ENCODE peak calls at places on chromosomes 7 and 10, in nine cellular contexts. One of them, this sample, is unnamed.

GRCh38 chr7:99365318-99366141 is 9.0 kb upstream of the ARPC1B start:
- DNase-seq in lower lobe of right lung: peak; percentile 77
- DNase-seq in esophagus muscularis mucosa: no peak
- DNase-seq in astrocyte: no peak
- DNase-seq in upper lobe of right lung: peak; percentile 81
- DNase-seq in breast epithelium: no peak
- DNase-seq in cardiac muscle cell: peak; percentile 20
- DNase-seq in A549: peak; percentile 74
- DNase-seq in RWPE1: peak; percentile 63
- DNase-seq in this sample: no peak

GRCh38 chr10:124308811-124309210 is 109.9 kb downstream of the OAT start:
- DNase-seq in breast epithelium: no peak
- DNase-seq in esophagus muscularis mucosa: no peak
- DNase-seq in upper lobe of right lung: peak; percentile 40
- DNase-seq in RWPE1: no peak
- DNase-seq in A549: no peak
- DNase-seq in cardiac muscle cell: no peak
- DNase-seq in astrocyte: no peak
- DNase-seq in lower lobe of right lung: no peak
- DNase-seq in this sample: no peak

GRCh38 chr7:152523916-152524315 is 88.1 kb upstream of the KMT2C start:
- DNase-seq in cardiac muscle cell: no peak
- DNase-seq in A549: no peak
- DNase-seq in RWPE1: no peak
- DNase-seq in lower lobe of right lung: no peak
- DNase-seq in upper lobe of right lung: no peak
- DNase-seq in esophagus muscularis mucosa: no peak
- DNase-seq in astrocyte: no peak
- DNase-seq in breast epithelium: no peak
- DNase-seq in this sample: no peak

GRCh38 chr10:35961501-35961900 is 319.4 kb upstream of the FZD8 start:
- DNase-seq in lower lobe of right lung: no peak
- DNase-seq in cardiac muscle cell: no peak
- DNase-seq in upper lobe of right lung: no peak
- DNase-seq in A549: no peak
- DNase-seq in astrocyte: peak; percentile 33
- DNase-seq in breast epithelium: no peak
- DNase-seq in RWPE1: no peak
- DNase-seq in esophagus muscularis mucosa: no peak
- DNase-seq in this sample: no peak

GRCh38 chr10:129637010-129637409 is 170.0 kb downstream of the MGMT start:
- DNase-seq in breast epithelium: no peak
- DNase-seq in lower lobe of right lung: no peak
- DNase-seq in astrocyte: no peak
- DNase-seq in A549: no peak
- DNase-seq in cardiac muscle cell: no peak
- DNase-seq in upper lobe of right lung: no peak
- DNase-seq in esophagus muscularis mucosa: peak; percentile 37
- DNase-seq in RWPE1: no peak
- DNase-seq in this sample: no peak

GRCh38 chr7:90595801-90596683 is at the start of gene CDK14:
- DNase-seq in astrocyte: peak; percentile 49
- DNase-seq in lower lobe of right lung: peak; percentile 91
- DNase-seq in cardiac muscle cell: peak; percentile 87
- DNase-seq in A549: peak; percentile 66
- DNase-seq in breast epithelium: peak; percentile 53
- DNase-seq in RWPE1: peak; percentile 64
- DNase-seq in upper lobe of right lung: peak; percentile 91
- DNase-seq in esophagus muscularis mucosa: no peak
- DNase-seq in this sample: no peak

GRCh38 chr10:11286261-11286989 is 268.8 kb downstream of the CELF2 start:
- DNase-seq in A549: no peak
- DNase-seq in lower lobe of right lung: no peak
- DNase-seq in RWPE1: no peak
- DNase-seq in upper lobe of right lung: no peak
- DNase-seq in cardiac muscle cell: no peak
- DNase-seq in astrocyte: no peak
- DNase-seq in esophagus muscularis mucosa: no peak
- DNase-seq in breast epithelium: no peak
- DNase-seq in this sample: no peak

GRCh38 chr7:134462337-134462925 is 3.5 kb upstream of the AKR1B1 start:
- DNase-seq in A549: peak; percentile 70
- DNase-seq in RWPE1: peak; percentile 30
- DNase-seq in cardiac muscle cell: no peak
- DNase-seq in lower lobe of right lung: no peak
- DNase-seq in breast epithelium: no peak
- DNase-seq in astrocyte: peak; percentile 85
- DNase-seq in esophagus muscularis mucosa: no peak
- DNase-seq in upper lobe of right lung: no peak
- DNase-seq in this sample: no peak

GRCh38 chr7:41183741-41184140 is 519.1 kb downstream of the INHBA start:
- DNase-seq in A549: no peak
- DNase-seq in cardiac muscle cell: no peak
- DNase-seq in RWPE1: no peak
- DNase-seq in breast epithelium: no peak
- DNase-seq in upper lobe of right lung: no peak
- DNase-seq in esophagus muscularis mucosa: no peak
- DNase-seq in lower lobe of right lung: no peak
- DNase-seq in astrocyte: no peak
- DNase-seq in this sample: no peak

GRCh38 chr7:5596046-5596895 is 172.6 kb upstream of the TNRC18 start:
- DNase-seq in RWPE1: peak; percentile 95
- DNase-seq in astrocyte: peak; percentile 94
- DNase-seq in lower lobe of right lung: peak; percentile 71
- DNase-seq in upper lobe of right lung: peak; percentile 76
- DNase-seq in esophagus muscularis mucosa: peak; percentile 96
- DNase-seq in A549: peak; percentile 84
- DNase-seq in breast epithelium: peak; percentile 76
- DNase-seq in cardiac muscle cell: peak; percentile 56
- DNase-seq in this sample: peak; percentile 73

GRCh38 chr7:43138710-43139601 is 26.5 kb downstream of the HECW1 start:
- DNase-seq in lower lobe of right lung: no peak
- DNase-seq in A549: no peak
- DNase-seq in breast epithelium: no peak
- DNase-seq in RWPE1: no peak
- DNase-seq in cardiac muscle cell: no peak
- DNase-seq in upper lobe of right lung: no peak
- DNase-seq in astrocyte: peak; percentile 76
- DNase-seq in esophagus muscularis mucosa: peak; percentile 86
- DNase-seq in this sample: no peak
- H3K27ac ChIP-seq in lower lobe of right lung: no peak overlapping the region
- H3K27ac ChIP-seq in A549: no peak overlapping the region
- H3K27ac ChIP-seq in breast epithelium: no peak overlapping the region
- H3K27ac ChIP-seq in RWPE1: no peak overlapping the region
- H3K27ac ChIP-seq in cardiac muscle cell: no peak overlapping the region
- H3K27ac ChIP-seq in upper lobe of right lung: no peak overlapping the region
- H3K27ac ChIP-seq in astrocyte: peak overlapping the region; percentile 27
- H3K27ac ChIP-seq in esophagus muscularis mucosa: no peak overlapping the region
- H3K27ac ChIP-seq in this sample: no peak overlapping the region

GRCh38 chr10:89474452-89474851 is 60.1 kb downstream of the IFIT5 start:
- DNase-seq in RWPE1: no peak
- DNase-seq in breast epithelium: no peak
- DNase-seq in esophagus muscularis mucosa: no peak
- DNase-seq in lower lobe of right lung: no peak
- DNase-seq in cardiac muscle cell: peak; percentile 19
- DNase-seq in A549: no peak
- DNase-seq in astrocyte: no peak
- DNase-seq in upper lobe of right lung: no peak
- DNase-seq in this sample: no peak

GRCh38 chr10:89475567-89475966 is 59.8 kb downstream of the SLC16A12 start:
- DNase-seq in upper lobe of right lung: no peak
- DNase-seq in lower lobe of right lung: no peak
- DNase-seq in A549: no peak
- DNase-seq in breast epithelium: no peak
- DNase-seq in esophagus muscularis mucosa: no peak
- DNase-seq in cardiac muscle cell: no peak
- DNase-seq in astrocyte: peak; percentile 44
- DNase-seq in RWPE1: no peak
- DNase-seq in this sample: no peak

GRCh38 chr10:89476676-89477075 is 58.7 kb downstream of the SLC16A12 start:
- DNase-seq in breast epithelium: peak; percentile 67
- DNase-seq in upper lobe of right lung: peak; percentile 74
- DNase-seq in esophagus muscularis mucosa: no peak
- DNase-seq in RWPE1: no peak
- DNase-seq in lower lobe of right lung: peak; percentile 70
- DNase-seq in astrocyte: peak; percentile 90
- DNase-seq in cardiac muscle cell: peak; percentile 73
- DNase-seq in A549: no peak
- DNase-seq in this sample: no peak

GRCh38 chr10:89475137-89475536 is 60.3 kb downstream of the SLC16A12 start:
- DNase-seq in astrocyte: no peak
- DNase-seq in esophagus muscularis mucosa: no peak
- DNase-seq in breast epithelium: peak; percentile 37
- DNase-seq in upper lobe of right lung: no peak
- DNase-seq in RWPE1: no peak
- DNase-seq in lower lobe of right lung: no peak
- DNase-seq in A549: no peak
- DNase-seq in cardiac muscle cell: no peak
- DNase-seq in this sample: no peak

GRCh38 chr10:89476150-89476549 is 59.2 kb downstream of the SLC16A12 start:
- DNase-seq in A549: no peak
- DNase-seq in breast epithelium: no peak
- DNase-seq in cardiac muscle cell: no peak
- DNase-seq in lower lobe of right lung: no peak
- DNase-seq in RWPE1: no peak
- DNase-seq in upper lobe of right lung: no peak
- DNase-seq in astrocyte: no peak
- DNase-seq in esophagus muscularis mucosa: no peak
- DNase-seq in this sample: no peak
- H3K27ac ChIP-seq in A549: peak overlapping the region; percentile 12
- H3K27ac ChIP-seq in breast epithelium: peak overlapping the region; percentile 67
- H3K27ac ChIP-seq in cardiac muscle cell: peak overlapping the region; percentile 97
- H3K27ac ChIP-seq in lower lobe of right lung: peak overlapping the region; percentile 73
- H3K27ac ChIP-seq in RWPE1: no peak overlapping the region
- H3K27ac ChIP-seq in upper lobe of right lung: peak overlapping the region; percentile 61
- H3K27ac ChIP-seq in astrocyte: peak overlapping the region; percentile 66
- H3K27ac ChIP-seq in esophagus muscularis mucosa: peak overlapping the region; percentile 84
- H3K27ac ChIP-seq in this sample: no peak overlapping the region

GRCh38 chr10:103455235-103455634 is 3.1 kb upstream of the CALHM2 start:
- DNase-seq in A549: no peak
- DNase-seq in breast epithelium: no peak
- DNase-seq in cardiac muscle cell: no peak
- DNase-seq in astrocyte: no peak
- DNase-seq in upper lobe of right lung: no peak
- DNase-seq in RWPE1: no peak
- DNase-seq in lower lobe of right lung: no peak
- DNase-seq in esophagus muscularis mucosa: no peak
- DNase-seq in this sample: no peak

GRCh38 chr10:103457176-103457712 is 1.5 kb downstream of the CALHM1 start:
- DNase-seq in astrocyte: no peak
- DNase-seq in upper lobe of right lung: no peak
- DNase-seq in RWPE1: no peak
- DNase-seq in cardiac muscle cell: no peak
- DNase-seq in esophagus muscularis mucosa: no peak
- DNase-seq in A549: no peak
- DNase-seq in lower lobe of right lung: no peak
- DNase-seq in breast epithelium: no peak
- DNase-seq in this sample: no peak

GRCh38 chr10:103454026-103454425 is 1.9 kb upstream of the CALHM2 start:
- DNase-seq in astrocyte: no peak
- DNase-seq in RWPE1: no peak
- DNase-seq in A549: no peak
- DNase-seq in upper lobe of right lung: no peak
- DNase-seq in breast epithelium: no peak
- DNase-seq in lower lobe of right lung: no peak
- DNase-seq in esophagus muscularis mucosa: no peak
- DNase-seq in cardiac muscle cell: no peak
- DNase-seq in this sample: no peak

GRCh38 chr10:103457896-103458583 is 660 bp downstream of the CALHM1 start:
- DNase-seq in upper lobe of right lung: no peak
- DNase-seq in lower lobe of right lung: no peak
- DNase-seq in breast epithelium: no peak
- DNase-seq in esophagus muscularis mucosa: no peak
- DNase-seq in astrocyte: no peak
- DNase-seq in A549: no peak
- DNase-seq in RWPE1: no peak
- DNase-seq in cardiac muscle cell: no peak
- DNase-seq in this sample: no peak

GRCh38 chr10:103456074-103456660 is 2.5 kb downstream of the CALHM1 start:
- DNase-seq in esophagus muscularis mucosa: no peak
- DNase-seq in cardiac muscle cell: no peak
- DNase-seq in breast epithelium: no peak
- DNase-seq in RWPE1: no peak
- DNase-seq in lower lobe of right lung: no peak
- DNase-seq in upper lobe of right lung: no peak
- DNase-seq in astrocyte: no peak
- DNase-seq in A549: no peak
- DNase-seq in this sample: no peak
- H3K27ac ChIP-seq in esophagus muscularis mucosa: no peak overlapping the region
- H3K27ac ChIP-seq in cardiac muscle cell: no peak overlapping the region
- H3K27ac ChIP-seq in breast epithelium: no peak overlapping the region
- H3K27ac ChIP-seq in RWPE1: no peak overlapping the region
- H3K27ac ChIP-seq in lower lobe of right lung: no peak overlapping the region
- H3K27ac ChIP-seq in upper lobe of right lung: no peak overlapping the region
- H3K27ac ChIP-seq in astrocyte: no peak overlapping the region
- H3K27ac ChIP-seq in A549: no peak overlapping the region
- H3K27ac ChIP-seq in this sample: no peak overlapping the region

GRCh38 chr10:133393401-133394063 is 425 bp upstream of the MTG1 start:
- DNase-seq in upper lobe of right lung: peak; percentile 52
- DNase-seq in astrocyte: no peak
- DNase-seq in cardiac muscle cell: no peak
- DNase-seq in RWPE1: no peak
- DNase-seq in esophagus muscularis mucosa: no peak
- DNase-seq in breast epithelium: no peak
- DNase-seq in lower lobe of right lung: peak; percentile 32
- DNase-seq in A549: no peak
- DNase-seq in this sample: no peak

GRCh38 chr10:133396035-133396624 is 2.2 kb downstream of the MTG1 start:
- DNase-seq in esophagus muscularis mucosa: no peak
- DNase-seq in cardiac muscle cell: no peak
- DNase-seq in A549: no peak
- DNase-seq in astrocyte: no peak
- DNase-seq in lower lobe of right lung: peak; percentile 28
- DNase-seq in upper lobe of right lung: peak; percentile 44
- DNase-seq in RWPE1: no peak
- DNase-seq in breast epithelium: no peak
- DNase-seq in this sample: no peak

GRCh38 chr10:133394064-133394663 is at the start of gene MTG1:
- DNase-seq in upper lobe of right lung: peak; percentile 98
- DNase-seq in astrocyte: peak; percentile 72
- DNase-seq in lower lobe of right lung: peak; percentile 96
- DNase-seq in A549: peak; percentile 97
- DNase-seq in breast epithelium: peak; percentile 71
- DNase-seq in RWPE1: peak; percentile 99
- DNase-seq in cardiac muscle cell: peak; percentile 98
- DNase-seq in esophagus muscularis mucosa: peak; percentile 96
- DNase-seq in this sample: peak; percentile 41

GRCh38 chr10:133391761-133392518 is 2.0 kb upstream of the MTG1 start:
- DNase-seq in RWPE1: no peak
- DNase-seq in esophagus muscularis mucosa: no peak
- DNase-seq in lower lobe of right lung: peak; percentile 30
- DNase-seq in cardiac muscle cell: no peak
- DNase-seq in breast epithelium: no peak
- DNase-seq in A549: no peak
- DNase-seq in astrocyte: no peak
- DNase-seq in upper lobe of right lung: peak; percentile 48
- DNase-seq in this sample: no peak

DNA sequence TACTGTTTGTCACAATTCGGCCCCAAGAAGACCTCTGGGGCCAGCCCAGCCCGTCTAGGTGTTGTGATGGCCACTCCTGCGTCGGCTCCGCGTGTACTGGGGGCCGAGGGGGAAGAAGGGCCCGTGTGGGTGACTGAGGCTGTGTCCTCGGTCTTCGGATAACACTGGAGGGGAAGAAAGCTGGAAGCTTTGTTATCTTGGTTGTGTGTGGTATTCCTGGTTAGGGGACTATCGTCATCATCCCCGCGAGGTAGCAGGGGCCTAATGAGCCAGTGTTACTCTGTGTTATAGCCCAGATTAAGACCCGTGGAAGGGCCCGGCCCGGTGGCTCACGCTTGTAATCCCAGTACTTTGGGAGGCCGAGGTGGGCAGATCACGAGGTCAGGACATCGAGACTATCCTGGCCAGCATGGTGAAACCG is 854 bp downstream of the MTG1 start:
- DNase-seq in astrocyte: peak; percentile 14
- DNase-seq in esophagus muscularis mucosa: no peak
- DNase-seq in breast epithelium: no peak
- DNase-seq in RWPE1: no peak
- DNase-seq in lower lobe of right lung: peak; percentile 45
- DNase-seq in upper lobe of right lung: peak; percentile 61
- DNase-seq in cardiac muscle cell: no peak
- DNase-seq in A549: no peak
- DNase-seq in this sample: no peak
- H3K27ac ChIP-seq in astrocyte: peak overlapping the region; percentile 68
- H3K27ac ChIP-seq in esophagus muscularis mucosa: peak overlapping the region; percentile 83
- H3K27ac ChIP-seq in breast epithelium: no peak overlapping the region
- H3K27ac ChIP-seq in RWPE1: peak overlapping the region; percentile 85
- H3K27ac ChIP-seq in lower lobe of right lung: peak overlapping the region; percentile 84
- H3K27ac ChIP-seq in upper lobe of right lung: peak overlapping the region; percentile 84
- H3K27ac ChIP-seq in cardiac muscle cell: peak overlapping the region; percentile 92
- H3K27ac ChIP-seq in A549: peak overlapping the region; percentile 97
- H3K27ac ChIP-seq in this sample: peak overlapping the region; percentile 79